ENCODE peak calls at places on chromosomes 13 and 19, in eight cellular contexts. Q, U, M, L, V, T, F and K are unnamed samples.

GRCh38 chr13:70080030-70080429 is 27.6 kb upstream of the ATXN8OS start:
- DNase-seq in M (no peak), Q (no peak), U (no peak), V (no peak), T (peak), F (no peak), L (no peak), K (no peak)

GRCh38 chr13:34358811-34359513 is 541.0 kb downstream of the RFC3 start:
- DNase-seq in V (no peak), M (no peak), F (peak), U (no peak), Q (peak), T (peak), L (peak), K (no peak)

GRCh38 chr19:17076539-17076919 is 952 bp downstream of the MYO9B start:
- DNase-seq in L (peak), Q (no peak), U (no peak), F (peak), T (no peak), M (no peak), V (no peak), K (peak)

GRCh38 chr13:27280009-27280646 is 9.5 kb downstream of the RASL11A start:
- DNase-seq in U (no peak), L (peak), M (no peak), V (no peak), T (no peak), F (no peak), Q (no peak), K (no peak)

GRCh38 chr19:28425431-28425931 is 787.5 kb downstream of the UQCRFS1 start:
- DNase-seq in Q (no peak), L (no peak), V (no peak), U (no peak), M (no peak), T (peak), F (peak), K (no peak)

GRCh38 chr19:18150776-18151624 is 2.0 kb upstream of the PIK3R2 start:
- DNase-seq in V (no peak), Q (no peak), M (no peak), F (no peak), U (no peak), L (no peak), T (no peak), K (no peak)

GRCh38 chr13:113819731-113820715 is 43.9 kb downstream of the GAS6 start:
- DNase-seq in U (no peak), M (no peak), V (no peak), F (peak), L (no peak), Q (no peak), T (no peak), K (no peak)

GRCh38 chr13:41463823-41464602 is 6.7 kb downstream of the RGCC start:
- DNase-seq in U (no peak), Q (no peak), M (no peak), V (no peak), T (no peak), F (no peak), L (no peak), K (no peak)

GRCh38 chr13:39777527-39778061 is 122.1 kb downstream of the COG6 start:
- DNase-seq in V (no peak), Q (peak), T (peak), M (peak), L (peak), F (peak), U (no peak), K (peak)

GRCh38 chr19:397321-397720 is 11.6 kb downstream of the C2CD4C start:
- DNase-seq in T (no peak), Q (no peak), F (no peak), V (no peak), U (no peak), L (no peak), M (no peak), K (no peak)

GRCh38 chr19:44005968-44006367 is 3.2 kb downstream of the ZNF230 start:
- DNase-seq in U (no peak), V (no peak), Q (no peak), L (no peak), F (peak), T (no peak), M (no peak), K (no peak)

GRCh38 chr13:26015276-26015934 is 36.4 kb downstream of the SHISA2 start:
- DNase-seq in V (no peak), U (no peak), T (no peak), F (no peak), L (no peak), M (no peak), Q (no peak), K (no peak)

GRCh38 chr13:94115054-94115453 is 364.4 kb downstream of the DCT start:
- DNase-seq in U (no peak), F (no peak), T (no peak), Q (no peak), M (no peak), L (peak), V (no peak), K (no peak)

GRCh38 chr19:58034476-58034790 is 608 bp downstream of the ZSCAN1 start:
- DNase-seq in U (no peak), L (no peak), V (no peak), M (no peak), F (no peak), Q (no peak), T (no peak), K (peak)

GRCh38 chr19:17337675-17338439 is 504 bp downstream of the GTPBP3 start:
- DNase-seq in L (peak), U (no peak), V (peak), Q (no peak), T (no peak), M (no peak), F (peak), K (no peak)

GRCh38 chr13:46101488-46102289 is 3.1 kb downstream of the CPB2 start:
- DNase-seq in V (no peak), L (no peak), T (no peak), F (no peak), U (no peak), M (no peak), Q (no peak), K (no peak)

GRCh38 chr19:48489608-48490216 is 20.5 kb downstream of the CYTH2 start:
- DNase-seq in U (no peak), L (peak), F (peak), Q (no peak), T (no peak), M (peak), V (peak), K (peak)

DNA sequence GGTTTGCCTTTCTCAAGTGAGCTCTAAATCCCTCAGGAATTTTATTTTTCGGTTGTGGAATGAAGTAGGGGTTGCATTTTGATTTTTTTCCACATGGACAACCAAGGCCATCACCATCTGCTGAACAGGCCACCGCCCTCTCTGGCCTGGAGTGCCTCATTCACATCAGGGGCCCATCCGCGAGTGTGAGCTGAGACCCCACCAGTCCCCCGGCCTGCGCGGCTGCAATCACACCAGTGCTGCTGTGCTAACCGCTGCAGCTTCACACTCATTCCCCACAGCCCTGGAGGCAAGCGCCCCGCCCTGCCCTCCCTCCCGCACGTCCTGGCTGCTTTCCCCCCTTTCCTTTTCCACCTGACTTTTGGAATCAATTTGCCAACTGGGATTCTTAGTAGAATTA is 35.7 kb upstream of the ARHGEF7 start:
- DNase-seq in Q (no peak), M (no peak), F (no peak), U (no peak), T (no peak), L (no peak), V (no peak), K (no peak)
- H3K9ac ChIP-seq in Q (no peak), M (no peak), F (no peak), U (no peak), T (no peak), L (no peak), V (no peak), K (no peak)

DNA sequence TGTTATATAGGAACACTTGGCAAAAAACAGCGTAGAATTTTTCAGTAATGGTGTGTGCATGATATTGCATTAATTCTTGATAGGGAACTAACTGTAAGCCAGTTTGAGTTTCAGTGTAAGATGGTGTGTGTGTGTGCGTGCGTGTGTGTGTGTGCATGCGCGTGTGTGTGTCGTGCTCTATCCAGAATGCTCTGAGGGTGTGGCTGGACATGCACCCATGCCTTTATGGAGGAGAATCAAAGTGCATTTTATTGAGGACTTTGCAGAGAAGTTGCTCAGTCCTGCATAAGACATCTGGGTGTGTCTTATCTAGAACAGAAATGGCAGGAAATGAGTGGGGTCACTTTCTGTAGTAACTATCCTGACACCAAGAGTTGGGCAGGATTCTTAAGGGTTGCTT is 252.3 kb downstream of the TSHZ3 start:
- DNase-seq in M (no peak), F (no peak), V (no peak), L (no peak), U (no peak), Q (no peak), T (no peak), K (no peak)
- H3K9ac ChIP-seq in M (no peak), F (no peak), V (no peak), L (no peak), U (no peak), Q (no peak), T (no peak), K (no peak)

GRCh38 chr13:67049744-67050143 is 180.4 kb downstream of the PCDH9 start:
- DNase-seq in U (no peak), L (no peak), F (no peak), V (no peak), Q (no peak), T (no peak), M (no peak), K (no peak)

GRCh38 chr13:67045357-67045756 is 184.8 kb downstream of the PCDH9 start:
- DNase-seq in M (no peak), V (no peak), Q (no peak), U (no peak), L (no peak), F (no peak), T (no peak), K (no peak)

GRCh38 chr13:67048084-67048792 is 181.9 kb downstream of the PCDH9 start:
- DNase-seq in F (no peak), M (no peak), V (no peak), U (no peak), Q (no peak), T (peak), L (no peak), K (no peak)

GRCh38 chr13:67052550-67053237 is 177.4 kb downstream of the PCDH9 start:
- DNase-seq in V (no peak), T (no peak), U (no peak), Q (no peak), F (no peak), M (no peak), L (no peak), K (no peak)

DNA sequence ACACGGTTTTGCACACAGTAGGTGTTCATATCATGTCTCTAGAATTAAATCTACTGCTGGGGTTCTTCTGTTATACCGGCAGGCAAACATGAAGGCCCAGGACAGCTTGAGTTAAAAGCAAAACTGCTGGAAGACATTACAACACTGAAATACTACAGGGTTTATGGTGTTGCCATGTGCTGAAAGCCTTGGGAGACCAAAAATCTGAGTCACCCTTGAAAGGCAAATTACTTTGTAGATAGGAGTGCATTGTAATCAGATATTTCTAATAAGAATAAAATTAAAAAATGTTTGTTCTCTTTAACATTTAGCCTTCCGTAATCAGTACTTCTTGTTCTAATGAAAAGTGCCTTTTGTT is 181.4 kb downstream of the PCDH9 start:
- DNase-seq in M (no peak), Q (no peak), V (no peak), F (no peak), L (no peak), T (peak), U (no peak), K (no peak)
- H3K9ac ChIP-seq in M (no peak), Q (no peak), V (no peak), F (no peak), L (no peak), T (no peak), U (no peak), K (no peak)

GRCh38 chr19:30226464-30227070 is 145.6 kb upstream of the ZNF536 start:
- DNase-seq in M (no peak), T (no peak), F (peak), U (no peak), Q (no peak), V (no peak), L (no peak), K (peak)
- H3K9ac ChIP-seq in M (no peak), T (no peak), F (no peak), U (no peak), Q (no peak), V (no peak), L (no peak), K (no peak)

GRCh38 chr19:38710416-38710702 is 33.9 kb downstream of the CAPN12 start:
- DNase-seq in V (no peak), Q (no peak), L (no peak), M (no peak), U (no peak), F (no peak), T (no peak), K (no peak)

GRCh38 chr19:38710928-38711725 is 33.1 kb downstream of the CAPN12 start:
- DNase-seq in T (no peak), F (peak), V (no peak), U (no peak), M (no peak), Q (no peak), L (no peak), K (no peak)

GRCh38 chr19:38709119-38709518 is 35.2 kb downstream of the CAPN12 start:
- DNase-seq in Q (no peak), U (no peak), T (no peak), L (no peak), M (no peak), V (no peak), F (no peak), K (no peak)

GRCh38 chr19:38708413-38709024 is 35.8 kb downstream of the CAPN12 start:
- DNase-seq in L (no peak), M (no peak), F (peak), U (no peak), V (no peak), Q (no peak), T (no peak), K (no peak)

GRCh38 chr19:38709671-38710415 is 34.4 kb downstream of the CAPN12 start:
- DNase-seq in L (no peak), U (no peak), F (no peak), T (no peak), M (no peak), V (no peak), Q (no peak), K (no peak)
- H3K9ac ChIP-seq in L (no peak), U (no peak), F (no peak), T (no peak), M (no peak), V (peak), Q (no peak), K (no peak)

GRCh38 chr13:59743195-59743594 is 420.5 kb downstream of the DIAPH3 start:
- DNase-seq in L (no peak), Q (no peak), T (peak), U (no peak), V (no peak), F (no peak), M (no peak), K (no peak)

GRCh38 chr13:59744747-59745394 is 418.9 kb downstream of the DIAPH3 start:
- DNase-seq in V (no peak), F (peak), T (no peak), U (no peak), Q (no peak), L (no peak), M (no peak), K (no peak)

GRCh38 chr13:59747529-59747928 is 416.2 kb downstream of the DIAPH3 start:
- DNase-seq in F (no peak), Q (no peak), M (peak), T (no peak), L (peak), V (no peak), U (no peak), K (no peak)

GRCh38 chr13:59745395-59745788 is 418.3 kb downstream of the DIAPH3 start:
- DNase-seq in M (no peak), V (no peak), U (no peak), L (no peak), F (peak), Q (no peak), T (peak), K (no peak)

DNA sequence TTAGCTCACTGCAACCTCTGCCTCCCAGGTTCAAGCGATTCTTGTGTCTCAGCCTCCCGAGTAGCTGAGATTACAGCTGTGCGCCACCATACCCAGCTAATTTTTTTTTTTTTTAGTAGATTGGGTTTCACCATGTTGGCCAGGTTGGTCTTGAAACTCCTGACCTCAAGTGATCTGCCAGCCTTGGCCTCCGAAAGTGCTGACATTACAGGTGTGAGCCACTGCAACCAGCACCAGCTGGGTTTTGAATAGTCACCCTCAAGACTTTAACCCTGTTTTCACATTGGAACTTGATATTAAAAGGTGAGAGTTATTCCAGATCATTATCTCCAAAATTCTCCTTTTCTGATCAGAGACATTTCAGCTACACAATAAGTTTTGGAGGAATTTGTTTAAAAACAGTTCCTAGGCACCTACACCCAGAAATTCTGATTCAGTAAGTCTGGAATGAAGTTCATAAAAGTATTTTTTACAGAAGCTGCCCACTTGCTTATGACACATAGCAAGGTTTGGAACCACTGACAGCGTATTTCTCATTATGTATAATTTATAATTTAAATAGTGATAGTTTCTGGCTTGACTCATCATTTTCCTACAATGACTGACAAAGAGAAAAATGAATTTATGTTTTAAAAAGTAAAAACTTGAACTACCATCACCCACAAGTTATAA is 417.3 kb downstream of the DIAPH3 start:
- DNase-seq in Q (no peak), T (peak), F (peak), U (no peak), L (peak), V (no peak), M (no peak), K (no peak)
- H3K9ac ChIP-seq in Q (no peak), T (no peak), F (peak), U (no peak), L (no peak), V (no peak), M (no peak), K (no peak)

GRCh38 chr13:106416645-106417044 is 118.8 kb downstream of the EFNB2 start:
- DNase-seq in Q (no peak), F (no peak), T (no peak), U (no peak), L (no peak), M (no peak), V (no peak), K (no peak)

GRCh38 chr13:106415971-106416370 is 119.5 kb downstream of the EFNB2 start:
- DNase-seq in Q (no peak), V (no peak), F (no peak), U (no peak), L (no peak), M (no peak), T (no peak), K (no peak)

GRCh38 chr13:106417467-106418110 is 117.9 kb downstream of the EFNB2 start:
- DNase-seq in F (peak), Q (no peak), T (no peak), M (no peak), V (no peak), L (no peak), U (no peak), K (no peak)

GRCh38 chr13:106415427-106415826 is 120.0 kb downstream of the EFNB2 start:
- DNase-seq in Q (no peak), L (no peak), M (no peak), T (no peak), U (no peak), F (no peak), V (no peak), K (no peak)

DNA sequence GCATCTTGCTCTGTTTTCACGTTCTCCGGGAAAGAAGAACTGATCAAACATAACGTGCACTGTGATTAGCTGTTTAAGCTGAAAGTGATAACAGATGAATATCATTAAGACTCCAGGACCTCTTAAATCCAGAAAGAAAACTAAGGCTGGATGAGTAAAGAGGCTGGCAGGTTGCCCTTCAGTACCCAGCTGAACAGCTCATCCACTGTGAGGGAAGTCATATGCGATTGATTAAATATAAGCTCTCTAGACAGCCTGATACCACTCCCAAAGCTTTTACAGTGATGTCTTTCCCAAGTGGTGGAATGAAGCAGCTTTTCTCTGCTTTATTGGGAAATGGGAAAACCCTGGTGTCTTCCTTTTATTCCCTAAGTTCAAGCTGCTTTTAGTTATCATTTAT is 116.9 kb downstream of the EFNB2 start:
- DNase-seq in L (peak), V (no peak), F (peak), M (no peak), T (peak), Q (no peak), U (no peak), K (no peak)
- H3K9ac ChIP-seq in L (no peak), V (no peak), F (no peak), M (no peak), T (no peak), Q (no peak), U (no peak), K (no peak)